ENCODE peak calls at places on chromosomes 13 and 19, in four cellular contexts. B is NCI-H1048; T is stimulated activated naive CD8-positive, alpha-beta T cell treated with anti-CD3 and anti-CD28 coated beads, Interleukin-15, Interleukin-2, amounts not matched to agents 100 U/mL and 50 U/mL, for 24 hours; W is AG08395. H is an unnamed sample.

GRCh38 chr13:48156466-48156865 is 61.6 kb upstream of the MED4 start:
- DNase-seq in B (no peak), T (peak), W (no peak), H (no peak)

GRCh38 chr19:10478476-10478875 is 24.7 kb downstream of the KEAP1 start:
- DNase-seq in W (no peak), T (no peak), B (no peak), H (no peak)

GRCh38 chr19:32570081-32570785 is 10.8 kb upstream of the PDCD5 start:
- DNase-seq in B (no peak), W (peak), T (peak), H (peak)

GRCh38 chr13:100254002-100254401 is 165.1 kb downstream of the PCCA start:
- DNase-seq in T (no peak), W (no peak), B (no peak), H (no peak)

GRCh38 chr13:53848546-53848945 is 819.9 kb downstream of the OLFM4 start:
- DNase-seq in B (no peak), T (no peak), W (no peak), H (no peak)

GRCh38 chr19:16638666-16639065 is 10.7 kb upstream of the MED26 start:
- DNase-seq in B (no peak), W (no peak), T (no peak), H (no peak)

GRCh38 chr13:110017379-110017778 is 231.0 kb upstream of the IRS2 start:
- DNase-seq in T (no peak), B (no peak), W (peak), H (no peak)

GRCh38 chr19:7312816-7313215 is 18.6 kb upstream of the INSR start:
- DNase-seq in T (no peak), B (no peak), W (no peak), H (no peak)

GRCh38 chr19:5684694-5685430 is 4.0 kb downstream of the HSD11B1L start:
- DNase-seq in T (no peak), W (no peak), B (no peak), H (no peak)

GRCh38 chr19:35377656-35378055 is 6.8 kb downstream of the GPR42 start:
- DNase-seq in W (no peak), B (no peak), T (no peak), H (no peak)

GRCh38 chr13:114037674-114038073 is 63.8 kb upstream of the C13orf46 start:
- DNase-seq in B (no peak), W (no peak), T (no peak), H (no peak)

GRCh38 chr13:33945477-33945876 is 127.5 kb downstream of the RFC3 start:
- DNase-seq in W (no peak), B (peak), T (no peak), H (no peak)

GRCh38 chr13:68745517-68745916 is 1362.1 kb upstream of the ATXN8OS start:
- DNase-seq in T (no peak), B (no peak), W (no peak), H (no peak)

GRCh38 chr13:98285317-98285716 is 108.2 kb upstream of the RNF113B start:
- DNase-seq in B (no peak), W (no peak), T (no peak), H (no peak)

GRCh38 chr19:41530761-41531301 is 45.1 kb upstream of the CEACAM21 start:
- DNase-seq in W (peak), B (no peak), T (no peak), H (no peak)

GRCh38 chr19:4980838-4981680 is 12.1 kb downstream of the KDM4B start:
- DNase-seq in W (no peak), B (no peak), T (no peak), H (no peak)

GRCh38 chr19:17332360-17332676 is 2.3 kb downstream of the ANO8 start:
- DNase-seq in W (no peak), B (no peak), T (no peak), H (no peak)

GRCh38 chr13:91278888-91279287 is 68.6 kb upstream of the MIR17HG start:
- DNase-seq in W (no peak), B (no peak), T (no peak), H (no peak)

GRCh38 chr13:108176685-108177274 is 38.6 kb downstream of the LIG4 start:
- DNase-seq in T (peak), W (no peak), B (peak), H (peak)

GRCh38 chr13:19184176-19184575 is 2.6 kb upstream of the TUBA3C start:
- DNase-seq in B (no peak), W (no peak), T (no peak), H (no peak)

GRCh38 chr13:59409651-59410200 is 754.0 kb downstream of the DIAPH3 start:
- DNase-seq in W (no peak), B (peak), T (no peak), H (no peak)

GRCh38 chr13:53782400-53783030 is 753.9 kb downstream of the OLFM4 start:
- DNase-seq in T (no peak), B (peak), W (peak), H (peak)

GRCh38 chr13:113900646-113901045 is 36.8 kb upstream of the GAS6 start:
- DNase-seq in B (no peak), T (no peak), W (no peak), H (no peak)

GRCh38 chr13:35824395-35824794 is 306.8 kb downstream of the DCLK1 start:
- DNase-seq in T (no peak), W (no peak), B (no peak), H (no peak)

GRCh38 chr13:32823597-32823996 is 192.6 kb upstream of the KL start:
- DNase-seq in W (no peak), T (no peak), B (no peak), H (no peak)

GRCh38 chr19:3801412-3802096 is 15.4 kb upstream of the MATK start:
- DNase-seq in T (peak), W (peak), B (no peak), H (peak)

GRCh38 chr19:2246801-2247361 is 2.2 kb upstream of the AMH start:
- DNase-seq in T (no peak), W (peak), B (no peak), H (no peak)

H was measured in GM13976.